ENCODE peak calls at places on chromosomes 16 and 17, in five cellular contexts. W, Z, G, S and M are unnamed samples.

GRCh38 chr16:14548933-14549788 is 80.9 kb downstream of the PARN start:
- DNase-seq in W (no peak), Z (no peak), S (no peak), G (no peak), M (no peak)

GRCh38 chr16:62573466-62573865 is 537.2 kb upstream of the CDH8 start:
- DNase-seq in W (no peak), G (no peak), S (no peak), Z (no peak), M (no peak)

GRCh38 chr16:84396537-84397008 is 28.2 kb downstream of the ATP2C2 start:
- DNase-seq in S (no peak), W (no peak), G (no peak), Z (no peak), M (peak)

GRCh38 chr17:81510798-81511549 is 1.6 kb downstream of the ACTG1 start:
- DNase-seq in S (no peak), W (peak), Z (no peak), G (peak), M (peak)

GRCh38 chr17:59561042-59561441 is 4.4 kb upstream of the DHX40 start:
- DNase-seq in S (no peak), Z (no peak), W (peak), G (peak), M (peak)

GRCh38 chr17:6279659-6280058 is 155.3 kb downstream of the AIPL1 start:
- DNase-seq in Z (no peak), S (no peak), W (peak), G (peak), M (no peak)

GRCh38 chr17:81608082-81608481 is 28.8 kb downstream of the NPLOC4 start:
- DNase-seq in Z (no peak), S (no peak), W (no peak), G (no peak), M (no peak)

GRCh38 chr16:1093284-1094123 is 2.5 kb downstream of the C1QTNF8 start:
- DNase-seq in G (peak), S (no peak), Z (no peak), W (no peak), M (no peak)

GRCh38 chr16:76071690-76072089 is 205.5 kb upstream of the CNTNAP4 start:
- DNase-seq in W (no peak), G (no peak), S (no peak), Z (no peak), M (no peak)

GRCh38 chr16:46673320-46674013 is 15.5 kb downstream of the VPS35 start:
- DNase-seq in S (no peak), Z (no peak), G (peak), W (peak), M (peak)

GRCh38 chr16:84851192-84852127 is 31.7 kb downstream of the CRISPLD2 start:
- DNase-seq in G (no peak), Z (no peak), S (peak), W (no peak), M (peak)

GRCh38 chr16:86962259-86962658 is 354.9 kb downstream of the C16orf95 start:
- DNase-seq in Z (no peak), S (no peak), W (no peak), G (no peak), M (no peak)

GRCh38 chr16:48829361-48829760 is 219.4 kb upstream of the N4BP1 start:
- DNase-seq in S (no peak), W (no peak), Z (no peak), G (no peak), M (no peak)

GRCh38 chr16:12178251-12178990 is 201.9 kb downstream of the SNX29 start:
- DNase-seq in W (no peak), Z (no peak), S (no peak), G (no peak), M (peak)

GRCh38 chr17:3575506-3575905 is 17.9 kb upstream of the TRPV3 start:
- DNase-seq in S (peak), Z (no peak), W (no peak), G (no peak), M (peak)

GRCh38 chr17:7237761-7238417 is 1.4 kb downstream of the PHF23 start:
- DNase-seq in W (peak), Z (no peak), G (peak), S (no peak), M (peak)

GRCh38 chr16:57619606-57620315 is 8.7 kb upstream of the ADGRG1 start:
- DNase-seq in W (peak), G (no peak), S (no peak), Z (no peak), M (no peak)

GRCh38 chr17:81902023-81902652 is at the start of gene NPB:
- DNase-seq in S (no peak), W (no peak), G (no peak), Z (no peak), M (no peak)

GRCh38 chr17:58329035-58329807 is 626 bp upstream of the TSPOAP1 start:
- DNase-seq in Z (no peak), S (no peak), W (peak), G (peak), M (no peak)

GRCh38 chr17:75182569-75183436 is at the start of gene SUMO2:
- DNase-seq in G (peak), S (peak), Z (peak), W (peak), M (peak)

GRCh38 chr16:29836623-29837022 is 16.4 kb downstream of the MVP start:
- DNase-seq in G (no peak), Z (no peak), S (no peak), W (no peak), M (no peak)

GRCh38 chr16:1863681-1864460 is 8.1 kb downstream of the MEIOB start:
- DNase-seq in Z (no peak), S (no peak), W (peak), G (peak), M (peak)

GRCh38 chr17:57954421-57955182 is 610 bp downstream of the CUEDC1 start:
- DNase-seq in G (no peak), W (no peak), S (no peak), Z (no peak), M (peak)

GRCh38 chr17:55161935-55162555 is 102.7 kb upstream of the HLF start:
- DNase-seq in G (no peak), S (peak), W (no peak), Z (no peak), M (peak)

GRCh38 chr16:86619263-86619935 is 41.0 kb downstream of the FOXL1 start:
- DNase-seq in Z (no peak), S (no peak), W (no peak), G (no peak), M (peak)

GRCh38 chr17:14396542-14396941 is 95.7 kb downstream of the HS3ST3B1 start:
- DNase-seq in G (no peak), W (no peak), S (no peak), Z (no peak), M (peak)

DNA sequence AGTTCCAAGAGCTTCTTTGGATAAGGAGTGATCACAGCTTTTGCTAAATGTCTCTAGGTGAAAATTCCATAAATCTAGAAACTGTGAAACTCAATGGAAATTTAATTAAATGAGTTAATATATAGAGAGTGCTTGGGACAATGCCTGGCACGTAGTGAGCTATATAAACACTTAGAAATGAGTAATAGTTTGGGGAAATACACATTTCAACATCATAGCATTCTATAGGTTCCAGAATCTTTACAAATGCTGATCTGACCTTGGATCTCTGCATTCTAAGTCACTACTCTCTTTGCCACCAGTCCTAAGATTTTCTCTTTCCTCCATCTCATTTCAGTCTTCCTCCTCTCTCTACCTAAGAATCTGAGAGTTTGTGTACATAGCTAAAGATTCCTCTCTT is 175.6 kb downstream of the SOX9 start:
- DNase-seq in S (no peak), G (no peak), Z (no peak), W (no peak), M (no peak)
- TF ChIP-seq CTCF in S (no peak), G (no peak), Z (no peak), W (no peak), M (no peak)

DNA sequence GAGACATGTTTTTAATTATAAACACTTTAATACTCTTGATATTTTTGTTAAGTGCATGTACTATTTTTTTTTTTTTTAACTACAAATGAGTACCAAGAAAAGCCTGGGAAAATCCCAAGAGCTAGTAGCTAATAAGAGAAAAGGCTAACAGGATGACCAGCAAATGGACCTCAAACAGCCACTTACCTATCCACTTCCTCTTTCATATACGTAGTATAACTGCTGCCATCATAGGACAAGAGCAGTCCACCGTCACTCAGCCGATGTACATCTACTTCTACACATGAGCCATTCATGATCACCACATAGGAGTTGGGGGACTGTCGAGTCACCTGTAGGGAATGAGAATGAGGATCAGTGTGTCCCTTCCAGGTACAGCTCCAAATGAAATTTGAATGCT is 128.0 kb upstream of the C17orf78 start:
- DNase-seq in Z (no peak), S (no peak), G (no peak), W (no peak), M (no peak)
- TF ChIP-seq CTCF in Z (no peak), S (no peak), G (no peak), W (no peak), M (no peak)

GRCh38 chr16:66562409-66562808 is 3.8 kb upstream of the CMTM1 start:
- DNase-seq in S (no peak), Z (no peak), W (no peak), G (no peak), M (no peak)
- TF ChIP-seq CTCF in S (no peak), Z (no peak), W (peak), G (peak), M (no peak)

GRCh38 chr16:78022347-78022746 is at the start of gene CLEC3A:
- DNase-seq in S (no peak), W (no peak), G (no peak), Z (no peak), M (peak)
- TF ChIP-seq CTCF in S (no peak), W (no peak), G (no peak), Z (no peak), M (no peak)

GRCh38 chr16:81996664-81997529 is 14.4 kb downstream of the SDR42E1 start:
- DNase-seq in Z (no peak), G (peak), S (peak), W (no peak), M (peak)
- TF ChIP-seq CTCF in Z (no peak), G (peak), S (peak), W (no peak), M (peak)

DNA sequence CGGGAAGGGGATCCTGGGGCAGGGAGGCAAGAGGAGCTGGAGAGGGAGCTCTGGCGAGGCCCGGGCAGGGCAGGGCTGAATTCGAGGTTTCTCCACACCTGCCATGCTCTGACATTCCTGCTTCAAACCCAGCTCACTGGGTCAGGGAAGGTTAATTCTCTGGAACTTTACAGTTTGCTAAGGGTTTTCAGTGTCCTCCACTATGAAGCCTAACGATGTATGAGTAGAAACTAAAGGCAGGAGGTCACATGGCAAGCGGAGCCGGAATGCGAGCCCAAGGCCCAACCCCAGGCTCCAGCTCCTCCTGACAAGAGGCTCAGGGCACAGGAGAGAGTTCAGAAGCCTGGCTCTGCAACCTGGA is 29.2 kb downstream of the DCAKD start:
- DNase-seq in W (no peak), S (no peak), G (no peak), Z (no peak), M (no peak)
- TF ChIP-seq CTCF in W (no peak), S (no peak), G (peak), Z (peak), M (no peak)

GRCh38 chr16:66717112-66717675 is 20.7 kb upstream of the CMTM4 start:
- DNase-seq in S (no peak), G (peak), Z (no peak), W (no peak), M (peak)
- TF ChIP-seq CTCF in S (peak), G (peak), Z (no peak), W (peak), M (peak)